ENCODE peak calls at places on chromosomes 7 and 10, in five cellular contexts. I is stomach, B is H1, U is right lobe of liver, R is A549. A is an unnamed sample.

GRCh38 chr10:30270247-30270646 is 78.8 kb downstream of the MTPAP start:
- DNase-seq in I (no peak), B (no peak), U (no peak), R (peak; percentile 5), A (no peak)

GRCh38 chr7:152862842-152863241 is 103.3 kb downstream of the ACTR3B start:
- DNase-seq in I (no peak), B (peak; percentile 24), U (peak; percentile 19), R (no peak), A (no peak)

GRCh38 chr7:44043902-44044301 is 600 bp upstream of the DBNL start:
- DNase-seq in I (no peak), B (no peak), U (no peak), R (no peak), A (peak; percentile 10)

GRCh38 chr7:66055321-66055956 is 20.2 kb upstream of the ASL start:
- DNase-seq in I (no peak), B (no peak), U (no peak), R (no peak), A (peak; percentile 16)

GRCh38 chr10:60003709-60004191 is 97.4 kb upstream of the CCDC6 start:
- DNase-seq in I (no peak), B (no peak), U (no peak), R (no peak), A (no peak)

GRCh38 chr10:64036996-64037666 is 515.9 kb downstream of the REEP3 start:
- DNase-seq in I (no peak), B (no peak), U (no peak), R (no peak), A (no peak)

GRCh38 chr10:43199684-43200537 is 61.7 kb downstream of the CSGALNACT2 start:
- DNase-seq in I (peak; percentile 18), B (no peak), U (peak; percentile 42), R (no peak), A (no peak)

GRCh38 chr7:43572516-43573049 is 10.3 kb upstream of the STK17A start:
- DNase-seq in I (no peak), B (no peak), U (no peak), R (peak; percentile 94), A (peak; percentile 30)

GRCh38 chr7:132742152-132742551 is 165.9 kb upstream of the PLXNA4 start:
- DNase-seq in I (peak; percentile 70), B (no peak), U (no peak), R (peak; percentile 78), A (no peak)

GRCh38 chr10:59104186-59104585 is 72.3 kb upstream of the PHYHIPL start:
- DNase-seq in I (no peak), B (no peak), U (no peak), R (no peak), A (no peak)

GRCh38 chr10:22503315-22504090 is 158.2 kb downstream of the SPAG6 start:
- DNase-seq in I (no peak), B (no peak), U (no peak), R (no peak), A (peak; percentile 36)

GRCh38 chr10:119479048-119479394 is 63.5 kb downstream of the RGS10 start:
- DNase-seq in I (no peak), B (no peak), U (no peak), R (no peak), A (no peak)

GRCh38 chr10:5958077-5958476 is 19.3 kb downstream of the IL15RA start:
- DNase-seq in I (no peak), B (no peak), U (no peak), R (no peak), A (no peak)

GRCh38 chr7:134565643-134566136 is 16.8 kb downstream of the AKR1B15 start:
- DNase-seq in I (no peak), B (no peak), U (no peak), R (no peak), A (no peak)

GRCh38 chr7:116967983-116968382 is 14.7 kb downstream of the ST7 start:
- DNase-seq in I (no peak), B (no peak), U (no peak), R (no peak), A (no peak)

GRCh38 chr7:4177001-4177400 is 505.1 kb upstream of the FOXK1 start:
- DNase-seq in I (no peak), B (no peak), U (no peak), R (no peak), A (no peak)

GRCh38 chr10:132574783-132575319 is 37.3 kb downstream of the INPP5A start:
- DNase-seq in I (no peak), B (no peak), U (peak; percentile 60), R (no peak), A (no peak)

GRCh38 chr10:116787893-116788665 is 45.7 kb upstream of the HSPA12A start:
- DNase-seq in I (peak; percentile 74), B (peak; percentile 98), U (peak; percentile 70), R (peak; percentile 62), A (peak; percentile 79)

GRCh38 chr7:103150192-103150591 is 1.3 kb upstream of the NAPEPLD start:
- DNase-seq in I (no peak), B (no peak), U (no peak), R (no peak), A (no peak)

GRCh38 chr7:112986256-112987031 is 100.2 kb downstream of the GPR85 start:
- DNase-seq in I (no peak), B (no peak), U (no peak), R (no peak), A (no peak)

GRCh38 chr10:64091889-64092288 is 570.7 kb downstream of the REEP3 start:
- DNase-seq in I (no peak), B (no peak), U (no peak), R (peak; percentile 3), A (no peak)

GRCh38 chr10:63264852-63265617 is 131.9 kb downstream of the NRBF2 start:
- DNase-seq in I (no peak), B (no peak), U (no peak), R (peak; percentile 70), A (peak; percentile 25)

GRCh38 chr7:101085000-101085948 is at the start of gene TRIM56:
- DNase-seq in I (peak; percentile 93), B (peak; percentile 86), U (peak; percentile 96), R (peak; percentile 84), A (peak; percentile 90)

GRCh38 chr10:90884414-90884813 is 12.6 kb downstream of the RPP30 start:
- DNase-seq in I (no peak), B (no peak), U (no peak), R (no peak), A (no peak)

GRCh38 chr10:104026762-104027161 is 58.9 kb downstream of the COL17A1 start:
- DNase-seq in I (no peak), B (no peak), U (no peak), R (peak; percentile 40), A (no peak)

GRCh38 chr7:132472463-132473120 is 103.7 kb downstream of the PLXNA4 start:
- DNase-seq in I (no peak), B (no peak), U (no peak), R (no peak), A (peak; percentile 22)

GRCh38 chr7:93921607-93922446 is at the start of gene GNG11:
- DNase-seq in I (peak; percentile 53), B (peak; percentile 75), U (peak; percentile 65), R (peak; percentile 79), A (peak; percentile 85)

GRCh38 chr10:18683427-18683826 is 24.2 kb downstream of the ARL5B start:
- DNase-seq in I (no peak), B (no peak), U (no peak), R (no peak), A (no peak)

GRCh38 chr10:18684953-18685352 is 25.7 kb downstream of the ARL5B start:
- DNase-seq in I (no peak), B (no peak), U (no peak), R (no peak), A (no peak)

GRCh38 chr10:18687195-18687594 is 28.0 kb downstream of the ARL5B start:
- DNase-seq in I (no peak), B (no peak), U (no peak), R (no peak), A (no peak)

GRCh38 chr10:18684416-18684815 is 25.2 kb downstream of the ARL5B start:
- DNase-seq in I (no peak), B (no peak), U (no peak), R (no peak), A (no peak)

GRCh38 chr10:18685555-18685954 is 26.3 kb downstream of the ARL5B start:
- DNase-seq in I (no peak), B (no peak), U (no peak), R (no peak), A (no peak)
- TF ChIP-seq POLR2A in I (no peak), B (no peak), U (no peak), R (no peak), A (no peak)

DNA sequence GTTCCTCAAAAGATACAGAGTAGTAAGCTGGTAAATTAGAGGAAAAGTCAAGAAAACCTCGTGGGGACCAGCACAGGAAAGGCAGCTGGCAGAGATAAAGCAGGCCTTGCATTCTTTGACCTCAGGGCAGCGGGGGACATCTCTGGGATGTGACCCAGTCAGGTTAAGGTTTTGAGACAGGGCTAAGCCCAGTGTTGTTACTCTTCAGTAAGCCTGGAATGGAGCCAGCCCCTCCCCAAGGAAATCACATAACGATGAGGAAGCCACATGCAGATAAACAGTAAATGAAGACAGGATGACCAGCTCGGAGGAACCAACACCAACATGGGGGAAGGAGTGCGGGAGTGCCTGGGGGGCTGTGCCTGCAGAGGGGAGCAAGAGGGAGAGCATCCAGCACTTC is 99.6 kb downstream of the JAZF1 start:
- DNase-seq in I (no peak), B (no peak), U (peak; percentile 55), R (no peak), A (no peak)
- H3K4me1 ChIP-seq in I (peaks cover 56% of the 10 kb centered on the region), B (no peaks in the 10 kb centered on the region), U (no peaks in the 10 kb centered on the region), R (peaks cover 36% of the 10 kb centered on the region), A (peaks cover 30% of the 10 kb centered on the region)

GRCh38 chr7:118436663-118437062 is 212.2 kb downstream of the ANKRD7 start:
- DNase-seq in I (no peak), B (no peak), U (no peak), R (no peak), A (no peak)
- H3K9me3 ChIP-seq in I (peaks cover 5% of the 10 kb centered on the region), B (peaks cover 5% of the 10 kb centered on the region), U (no peaks in the 10 kb centered on the region), R (no peaks in the 10 kb centered on the region), A (no peaks in the 10 kb centered on the region)

GRCh38 chr10:67849331-67850011 is 11.5 kb upstream of the DNAJC12 start:
- DNase-seq in I (peak; percentile 94), B (peak; percentile 94), U (peak; percentile 98), R (peak; percentile 96), A (peak; percentile 97)
- TF ChIP-seq POLR2A in I (no peak), B (no peak), U (peak; percentile 66), R (peak; percentile 58), A (peak; percentile 53)

GRCh38 chr10:52454476-52454875 is 140.4 kb downstream of the DKK1 start:
- DNase-seq in I (no peak), B (no peak), U (no peak), R (no peak), A (no peak)
- H3K4me1 ChIP-seq in I (no peaks in the 10 kb centered on the region), B (no peaks in the 10 kb centered on the region), U (no peaks in the 10 kb centered on the region), R (peaks cover 67% of the 10 kb centered on the region), A (no peaks in the 10 kb centered on the region)

GRCh38 chr7:149532654-149533053 is 35.0 kb upstream of the ZNF746 start:
- DNase-seq in I (no peak), B (no peak), U (no peak), R (no peak), A (no peak)
- H3K9me3 ChIP-seq in I (peaks cover 36% of the 10 kb centered on the region), B (peaks cover 60% of the 10 kb centered on the region), U (peaks cover 24% of the 10 kb centered on the region), R (peaks cover 34% of the 10 kb centered on the region), A (no peaks in the 10 kb centered on the region)